ENCODE peak calls at places on chromosomes 11 and 22, in four cellular contexts. S is Peyer's patch; K is testis; R is CD4-positive, CD25-positive, alpha-beta regulatory T cell. O is an unnamed sample.

GRCh38 chr11:66543263-66544107 is 2.4 kb downstream of the ZDHHC24 start:
- DNase-seq in S (peak; percentile 90), K (peak; percentile 47), R (peak; percentile 54), O (no peak)

GRCh38 chr11:117478126-117478856 is 150.6 kb downstream of the CEP164 start:
- DNase-seq in S (peak; percentile 49), K (no peak), R (no peak), O (no peak)

GRCh38 chr11:94768602-94769511 is 701 bp downstream of the AMOTL1 start:
- DNase-seq in S (no peak), K (peak; percentile 36), R (no peak), O (peak; percentile 35)

GRCh38 chr22:49090853-49091135 is 736.9 kb downstream of the BRD1 start:
- DNase-seq in S (no peak), K (no peak), R (no peak), O (no peak)

GRCh38 chr22:45580703-45581381 is 78.2 kb downstream of the FBLN1 start:
- DNase-seq in S (no peak), K (no peak), R (no peak), O (no peak)

GRCh38 chr11:5624489-5625278 is at the start of gene TRIM34:
- DNase-seq in S (peak; percentile 82), K (peak; percentile 89), R (peak; percentile 56), O (peak; percentile 20)

GRCh38 chr11:109795234-109795633 is 298.0 kb upstream of the ZC3H12C start:
- DNase-seq in S (no peak), K (no peak), R (no peak), O (no peak)

GRCh38 chr11:119014209-119014924 is 3.8 kb downstream of the RPS25 start:
- DNase-seq in S (no peak), K (no peak), R (no peak), O (no peak)

GRCh38 chr22:43176090-43176489 is 10.8 kb downstream of the TTLL12 start:
- DNase-seq in S (no peak), K (no peak), R (no peak), O (no peak)

GRCh38 chr11:119263352-119263940 is 53.5 kb downstream of the MCAM start:
- DNase-seq in S (no peak), K (no peak), R (no peak), O (no peak)

GRCh38 chr11:79062814-79063762 is 377.7 kb downstream of the TENM4 start:
- DNase-seq in S (no peak), K (peak; percentile 70), R (no peak), O (no peak)

GRCh38 chr22:29171721-29172120 is 34.0 kb upstream of the EMID1 start:
- DNase-seq in S (no peak), K (no peak), R (no peak), O (no peak)

DNA sequence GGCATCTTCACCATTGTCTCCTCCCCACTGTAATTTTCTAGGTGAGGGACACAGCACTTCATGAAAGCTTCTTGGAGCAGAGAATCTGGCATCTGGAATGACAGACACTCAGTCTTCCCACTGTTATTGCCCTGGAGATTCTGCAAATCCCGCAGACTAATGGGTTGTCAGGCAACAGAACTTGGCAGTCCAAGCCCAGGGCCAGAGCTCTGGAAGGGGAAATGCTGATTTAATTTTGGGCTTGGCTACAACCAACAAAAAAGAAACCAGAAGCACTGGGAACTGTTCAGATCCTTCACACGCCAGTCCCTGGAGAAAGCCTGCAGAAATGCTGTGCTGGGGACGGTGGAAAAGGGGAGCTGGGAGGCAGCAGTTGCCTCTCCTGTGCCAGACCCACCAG is 71.5 kb upstream of the BID start:
- DNase-seq in S (no peak), K (no peak), R (no peak), O (no peak)
- H3K4me1 ChIP-seq in S (no peaks in the 10 kb centered on the region), K (peaks cover 18% of the 10 kb centered on the region), R (no peaks in the 10 kb centered on the region), O (peaks cover 31% of the 10 kb centered on the region)

DNA sequence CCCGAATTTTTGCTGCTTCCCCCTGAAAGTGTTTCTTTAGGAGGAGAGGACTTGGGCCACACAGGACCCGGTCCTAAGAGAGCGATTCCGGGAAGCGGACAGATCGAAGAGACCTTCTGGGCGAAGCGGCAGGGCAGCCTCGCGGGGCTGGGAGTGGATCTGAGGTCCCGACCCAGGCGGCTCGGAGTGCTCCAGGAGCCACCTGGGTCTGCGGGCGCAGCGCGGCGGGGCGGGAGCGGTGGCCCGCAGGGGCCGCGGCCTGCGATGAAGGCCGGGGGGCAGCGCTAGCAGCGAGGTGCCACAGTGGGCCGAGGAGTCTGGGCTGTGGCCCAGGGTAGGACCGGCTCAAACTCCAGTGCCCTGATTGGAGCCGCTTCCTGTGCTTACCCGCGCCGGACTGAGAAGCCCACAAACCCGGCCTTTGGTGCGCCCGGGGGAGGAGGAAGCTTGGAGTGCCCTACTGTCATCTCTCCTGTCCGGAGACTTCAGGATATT is 1.8 kb downstream of the PKNOX2 start:
- DNase-seq in S (no peak), K (no peak), R (no peak), O (peak; percentile 39)
- H3K4me1 ChIP-seq in S (peaks cover 11% of the 10 kb centered on the region), K (peaks cover 28% of the 10 kb centered on the region), R (peaks cover 22% of the 10 kb centered on the region), O (peaks cover 50% of the 10 kb centered on the region)

GRCh38 chr22:46664301-46664855 is 44.2 kb downstream of the GRAMD4 start:
- DNase-seq in S (no peak), K (no peak), R (no peak), O (no peak)
- H3K4me1 ChIP-seq in S (no peaks in the 10 kb centered on the region), K (no peaks in the 10 kb centered on the region), R (peaks cover 22% of the 10 kb centered on the region), O (peaks cover 14% of the 10 kb centered on the region)

DNA sequence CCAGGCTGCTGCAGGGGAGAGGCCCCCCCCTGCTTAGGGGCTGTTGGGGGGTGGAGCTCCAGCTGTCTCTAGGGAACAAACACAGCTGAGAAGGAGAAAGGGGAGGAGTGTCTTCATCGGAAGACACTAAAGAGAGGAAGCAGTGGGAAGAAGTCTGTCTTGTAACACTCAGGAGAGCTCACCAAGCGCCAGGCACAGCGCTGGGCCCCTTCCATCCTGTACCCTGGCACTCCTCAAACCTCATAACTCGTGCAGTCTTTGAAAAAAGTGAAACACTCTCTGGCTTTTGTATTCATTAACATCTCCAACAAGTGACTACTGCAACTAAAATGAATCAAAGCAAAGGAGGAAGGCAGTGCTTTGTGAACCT is 67.4 kb upstream of the PRDM11 start:
- DNase-seq in S (no peak), K (no peak), R (no peak), O (no peak)
- H3K4me1 ChIP-seq in S (peaks cover 15% of the 10 kb centered on the region), K (no peaks in the 10 kb centered on the region), R (peaks cover 19% of the 10 kb centered on the region), O (no peaks in the 10 kb centered on the region)